ENCODE peak calls at places on chromosomes 5 and 9, in ten cellular contexts. One of them, this sample, is unnamed.

GRCh38 chr5:133962131-133962530 is 6.3 kb downstream of the C5orf15 start:
- DNase-seq in neural progenitor cell: no peak
- DNase-seq in neuronal stem cell: no peak
- DNase-seq in A549: no peak
- DNase-seq in fibroblast of lung: peak; percentile 48
- DNase-seq in H9: no peak
- DNase-seq in SK-N-SH: no peak
- DNase-seq in IMR-90: no peak
- DNase-seq in MM.1S: no peak
- DNase-seq in Karpas-422: no peak
- DNase-seq in this sample: no peak

GRCh38 chr9:131593255-131593820 is 48.0 kb downstream of the PRRT1B start:
- DNase-seq in neural progenitor cell: no peak
- DNase-seq in neuronal stem cell: no peak
- DNase-seq in A549: no peak
- DNase-seq in fibroblast of lung: peak; percentile 41
- DNase-seq in H9: no peak
- DNase-seq in SK-N-SH: no peak
- DNase-seq in IMR-90: peak; percentile 15
- DNase-seq in MM.1S: no peak
- DNase-seq in Karpas-422: no peak
- DNase-seq in this sample: no peak

GRCh38 chr5:128965011-128965637 is at the start of gene SLC27A6:
- DNase-seq in neural progenitor cell: peak; percentile 74
- DNase-seq in neuronal stem cell: peak; percentile 48
- DNase-seq in A549: peak; percentile 13
- DNase-seq in fibroblast of lung: peak; percentile 6
- DNase-seq in H9: peak; percentile 69
- DNase-seq in SK-N-SH: peak; percentile 81
- DNase-seq in IMR-90: no peak
- DNase-seq in MM.1S: no peak
- DNase-seq in Karpas-422: no peak
- DNase-seq in this sample: no peak

GRCh38 chr9:85858351-85858750 is 82.6 kb upstream of the NAA35 start:
- DNase-seq in neural progenitor cell: no peak
- DNase-seq in neuronal stem cell: no peak
- DNase-seq in A549: no peak
- DNase-seq in fibroblast of lung: no peak
- DNase-seq in H9: no peak
- DNase-seq in SK-N-SH: no peak
- DNase-seq in IMR-90: no peak
- DNase-seq in MM.1S: no peak
- DNase-seq in Karpas-422: no peak
- DNase-seq in this sample: no peak

GRCh38 chr5:150778517-150779396 is at the start of gene SMIM3:
- DNase-seq in neural progenitor cell: peak; percentile 93
- DNase-seq in neuronal stem cell: peak; percentile 71
- DNase-seq in A549: peak; percentile 58
- DNase-seq in fibroblast of lung: peak; percentile 77
- DNase-seq in H9: peak; percentile 88
- DNase-seq in SK-N-SH: peak; percentile 86
- DNase-seq in IMR-90: peak; percentile 63
- DNase-seq in MM.1S: peak; percentile 58
- DNase-seq in Karpas-422: no peak
- DNase-seq in this sample: no peak

GRCh38 chr5:145072880-145073279 is 762.3 kb downstream of the PRELID2 start:
- DNase-seq in neural progenitor cell: peak; percentile 74
- DNase-seq in neuronal stem cell: peak; percentile 24
- DNase-seq in A549: no peak
- DNase-seq in fibroblast of lung: no peak
- DNase-seq in H9: no peak
- DNase-seq in SK-N-SH: no peak
- DNase-seq in IMR-90: no peak
- DNase-seq in MM.1S: no peak
- DNase-seq in Karpas-422: no peak
- DNase-seq in this sample: no peak

GRCh38 chr5:139755892-139756671 is 39.5 kb upstream of the PSD2 start:
- DNase-seq in neural progenitor cell: peak; percentile 88
- DNase-seq in neuronal stem cell: no peak
- DNase-seq in A549: no peak
- DNase-seq in fibroblast of lung: peak; percentile 12
- DNase-seq in H9: no peak
- DNase-seq in SK-N-SH: peak; percentile 70
- DNase-seq in IMR-90: no peak
- DNase-seq in MM.1S: no peak
- DNase-seq in Karpas-422: no peak
- DNase-seq in this sample: no peak

GRCh38 chr5:23084815-23085214 is 231.7 kb upstream of the CDH12 start:
- DNase-seq in neural progenitor cell: no peak
- DNase-seq in neuronal stem cell: no peak
- DNase-seq in A549: no peak
- DNase-seq in fibroblast of lung: no peak
- DNase-seq in H9: no peak
- DNase-seq in SK-N-SH: no peak
- DNase-seq in IMR-90: no peak
- DNase-seq in MM.1S: peak; percentile 78
- DNase-seq in Karpas-422: peak; percentile 52
- DNase-seq in this sample: no peak

GRCh38 chr5:74624501-74624900 is 16.0 kb downstream of the ENC1 start:
- DNase-seq in neural progenitor cell: no peak
- DNase-seq in neuronal stem cell: no peak
- DNase-seq in A549: no peak
- DNase-seq in fibroblast of lung: peak; percentile 78
- DNase-seq in H9: no peak
- DNase-seq in SK-N-SH: no peak
- DNase-seq in IMR-90: no peak
- DNase-seq in MM.1S: no peak
- DNase-seq in Karpas-422: no peak
- DNase-seq in this sample: no peak

GRCh38 chr5:57117601-57118000 is 56.3 kb upstream of the GPBP1 start:
- DNase-seq in neural progenitor cell: no peak
- DNase-seq in neuronal stem cell: no peak
- DNase-seq in A549: no peak
- DNase-seq in fibroblast of lung: peak; percentile 2
- DNase-seq in H9: no peak
- DNase-seq in SK-N-SH: no peak
- DNase-seq in IMR-90: no peak
- DNase-seq in MM.1S: peak; percentile 35
- DNase-seq in Karpas-422: no peak
- DNase-seq in this sample: no peak

GRCh38 chr5:9544502-9545300 is 1.2 kb downstream of the SEMA5A start:
- DNase-seq in neural progenitor cell: peak; percentile 93
- DNase-seq in neuronal stem cell: peak; percentile 84
- DNase-seq in A549: peak; percentile 31
- DNase-seq in fibroblast of lung: peak; percentile 75
- DNase-seq in H9: peak; percentile 92
- DNase-seq in SK-N-SH: peak; percentile 85
- DNase-seq in IMR-90: peak; percentile 80
- DNase-seq in MM.1S: peak; percentile 81
- DNase-seq in Karpas-422: no peak
- DNase-seq in this sample: no peak

GRCh38 chr9:17116400-17116837 is 18.4 kb upstream of the CNTLN start:
- DNase-seq in neural progenitor cell: peak; percentile 44
- DNase-seq in neuronal stem cell: peak; percentile 6
- DNase-seq in A549: peak; percentile 31
- DNase-seq in fibroblast of lung: peak; percentile 33
- DNase-seq in H9: no peak
- DNase-seq in SK-N-SH: peak; percentile 27
- DNase-seq in IMR-90: peak; percentile 54
- DNase-seq in MM.1S: peak; percentile 32
- DNase-seq in Karpas-422: peak; percentile 82
- DNase-seq in this sample: peak; percentile 24

GRCh38 chr5:124887223-124887622 is 140.8 kb upstream of the ZNF608 start:
- DNase-seq in neural progenitor cell: peak; percentile 18
- DNase-seq in neuronal stem cell: no peak
- DNase-seq in A549: no peak
- DNase-seq in fibroblast of lung: no peak
- DNase-seq in H9: no peak
- DNase-seq in SK-N-SH: no peak
- DNase-seq in IMR-90: no peak
- DNase-seq in MM.1S: no peak
- DNase-seq in Karpas-422: no peak
- DNase-seq in this sample: no peak

GRCh38 chr5:9241459-9241858 is 304.4 kb downstream of the SEMA5A start:
- DNase-seq in neural progenitor cell: no peak
- DNase-seq in neuronal stem cell: no peak
- DNase-seq in A549: no peak
- DNase-seq in fibroblast of lung: no peak
- DNase-seq in H9: no peak
- DNase-seq in SK-N-SH: no peak
- DNase-seq in IMR-90: no peak
- DNase-seq in MM.1S: no peak
- DNase-seq in Karpas-422: no peak
- DNase-seq in this sample: no peak

DNA sequence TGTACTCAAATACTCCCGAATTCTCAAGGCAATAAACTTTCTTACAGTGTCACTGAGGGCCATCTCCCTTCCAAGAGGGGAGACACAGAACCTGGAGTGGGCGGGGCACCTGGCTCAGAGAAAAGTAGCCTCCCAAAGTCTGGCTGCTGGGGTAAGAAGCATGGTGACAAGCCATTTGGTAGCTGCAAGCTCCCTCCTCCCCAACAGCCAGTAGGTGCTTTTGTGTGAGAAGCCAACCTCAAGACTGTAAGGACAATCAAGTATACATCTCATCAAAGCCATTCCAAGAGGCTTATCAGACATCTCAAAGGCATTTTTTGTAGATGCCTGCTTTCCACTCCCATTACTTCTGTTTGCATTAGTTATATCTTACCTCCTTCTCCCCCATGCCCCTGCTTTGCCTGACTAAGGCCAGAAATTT is 1.4 kb downstream of the DAB2 start:
- DNase-seq in neural progenitor cell: peak; percentile 41
- DNase-seq in neuronal stem cell: no peak
- DNase-seq in A549: no peak
- DNase-seq in fibroblast of lung: peak; percentile 56
- DNase-seq in H9: peak; percentile 34
- DNase-seq in SK-N-SH: no peak
- DNase-seq in IMR-90: no peak
- DNase-seq in MM.1S: no peak
- DNase-seq in Karpas-422: no peak
- DNase-seq in this sample: no peak
- H3K4me2 ChIP-seq in neural progenitor cell: peak overlapping the region; percentile 86
- H3K4me2 ChIP-seq in neuronal stem cell: peak overlapping the region; percentile 77
- H3K4me2 ChIP-seq in A549: peak overlapping the region; percentile 81
- H3K4me2 ChIP-seq in fibroblast of lung: peak overlapping the region; percentile 94
- H3K4me2 ChIP-seq in H9: no peak overlapping the region
- H3K4me2 ChIP-seq in SK-N-SH: peak overlapping the region; percentile 82
- H3K4me2 ChIP-seq in IMR-90: peak overlapping the region; percentile 100
- H3K4me2 ChIP-seq in MM.1S: no peak overlapping the region
- H3K4me2 ChIP-seq in Karpas-422: no peak overlapping the region
- H3K4me2 ChIP-seq in this sample: no peak overlapping the region

DNA sequence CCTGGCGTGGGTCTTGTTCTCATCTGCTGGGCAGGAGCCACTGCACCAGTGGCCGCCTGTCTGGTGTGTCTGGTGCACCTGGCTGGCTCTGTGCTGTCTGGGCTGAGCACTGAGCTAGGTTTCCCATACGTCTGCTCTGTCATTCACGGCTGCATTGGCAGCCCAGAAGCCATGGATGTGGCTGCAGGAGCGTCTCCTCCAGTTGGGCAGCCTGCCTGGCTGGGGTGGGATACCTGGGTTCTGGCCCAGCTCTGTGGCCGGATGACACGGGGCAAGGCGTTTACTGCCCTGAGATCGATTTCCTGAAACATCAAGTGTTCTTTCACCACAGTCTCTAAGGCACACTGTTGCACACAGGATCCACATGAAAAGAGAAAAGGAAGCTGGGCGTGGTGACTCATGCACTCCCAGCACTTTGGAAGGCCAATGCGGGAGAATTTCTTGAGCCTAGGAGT is 25.5 kb upstream of the SLC25A51 start:
- DNase-seq in neural progenitor cell: no peak
- DNase-seq in neuronal stem cell: no peak
- DNase-seq in A549: no peak
- DNase-seq in fibroblast of lung: peak; percentile 81
- DNase-seq in H9: no peak
- DNase-seq in SK-N-SH: no peak
- DNase-seq in IMR-90: peak; percentile 66
- DNase-seq in MM.1S: no peak
- DNase-seq in Karpas-422: no peak
- DNase-seq in this sample: no peak
- H3K4me2 ChIP-seq in neural progenitor cell: no peak overlapping the region
- H3K4me2 ChIP-seq in neuronal stem cell: no peak overlapping the region
- H3K4me2 ChIP-seq in A549: no peak overlapping the region
- H3K4me2 ChIP-seq in fibroblast of lung: no peak overlapping the region
- H3K4me2 ChIP-seq in H9: no peak overlapping the region
- H3K4me2 ChIP-seq in SK-N-SH: no peak overlapping the region
- H3K4me2 ChIP-seq in IMR-90: no peak overlapping the region
- H3K4me2 ChIP-seq in MM.1S: no peak overlapping the region
- H3K4me2 ChIP-seq in Karpas-422: no peak overlapping the region
- H3K4me2 ChIP-seq in this sample: no peak overlapping the region

DNA sequence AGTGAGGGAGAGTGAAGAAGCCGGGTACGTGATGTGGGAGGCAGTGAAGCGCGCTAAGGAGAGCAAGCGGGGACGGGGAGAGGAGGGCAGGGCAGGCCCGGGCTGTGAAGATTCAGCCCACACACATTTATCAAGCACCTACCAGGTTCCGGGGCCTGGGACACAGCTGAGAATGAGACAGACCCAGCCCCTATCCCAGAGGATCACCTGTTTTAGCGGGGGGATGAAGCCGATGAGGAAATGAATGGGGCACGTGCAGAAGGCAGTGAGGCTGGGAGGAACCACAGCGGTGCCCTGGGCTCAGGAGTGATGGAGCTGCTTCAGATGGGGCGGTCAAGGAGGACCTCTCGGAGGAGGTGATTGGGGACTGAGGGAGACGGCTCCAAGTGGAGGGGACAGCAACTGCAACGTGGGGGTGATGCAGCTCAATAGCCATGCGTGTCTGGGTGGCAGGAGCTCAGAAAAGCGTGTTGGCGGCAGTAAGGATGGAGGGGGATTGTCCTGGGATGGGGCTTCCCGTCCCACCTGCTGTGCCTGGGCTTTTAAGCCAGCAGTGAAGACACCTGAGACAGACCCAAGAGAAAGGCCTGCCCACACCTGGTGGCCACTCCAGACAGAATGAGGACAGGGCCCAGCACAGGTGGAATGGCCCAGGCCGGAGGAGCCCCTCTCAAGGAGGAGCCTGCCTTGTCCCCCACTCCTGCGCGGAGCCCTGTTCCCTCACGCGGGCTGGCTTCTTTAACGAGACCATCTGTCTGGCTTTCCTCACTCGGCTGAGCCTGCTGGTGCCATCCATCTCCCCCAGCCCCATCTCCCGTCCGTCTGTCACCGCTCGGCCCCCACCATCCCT is 77.4 kb upstream of the UNC5A start:
- DNase-seq in neural progenitor cell: no peak
- DNase-seq in neuronal stem cell: no peak
- DNase-seq in A549: no peak
- DNase-seq in fibroblast of lung: no peak
- DNase-seq in H9: peak; percentile 30
- DNase-seq in SK-N-SH: peak; percentile 33
- DNase-seq in IMR-90: no peak
- DNase-seq in MM.1S: no peak
- DNase-seq in Karpas-422: no peak
- DNase-seq in this sample: no peak
- H3K4me2 ChIP-seq in neural progenitor cell: no peak overlapping the region
- H3K4me2 ChIP-seq in neuronal stem cell: no peak overlapping the region
- H3K4me2 ChIP-seq in A549: no peak overlapping the region
- H3K4me2 ChIP-seq in fibroblast of lung: no peak overlapping the region
- H3K4me2 ChIP-seq in H9: no peak overlapping the region
- H3K4me2 ChIP-seq in SK-N-SH: no peak overlapping the region
- H3K4me2 ChIP-seq in IMR-90: no peak overlapping the region
- H3K4me2 ChIP-seq in MM.1S: no peak overlapping the region
- H3K4me2 ChIP-seq in Karpas-422: no peak overlapping the region
- H3K4me2 ChIP-seq in this sample: no peak overlapping the region

GRCh38 chr9:100637787-100638186 is 59.9 kb downstream of the CAVIN4 start:
- DNase-seq in neural progenitor cell: peak; percentile 74
- DNase-seq in neuronal stem cell: peak; percentile 15
- DNase-seq in A549: no peak
- DNase-seq in fibroblast of lung: no peak
- DNase-seq in H9: peak; percentile 93
- DNase-seq in SK-N-SH: no peak
- DNase-seq in IMR-90: no peak
- DNase-seq in MM.1S: no peak
- DNase-seq in Karpas-422: no peak
- DNase-seq in this sample: no peak
- H3K4me2 ChIP-seq in neural progenitor cell: no peak overlapping the region
- H3K4me2 ChIP-seq in neuronal stem cell: no peak overlapping the region
- H3K4me2 ChIP-seq in A549: no peak overlapping the region
- H3K4me2 ChIP-seq in fibroblast of lung: no peak overlapping the region
- H3K4me2 ChIP-seq in H9: peak overlapping the region; percentile 57
- H3K4me2 ChIP-seq in SK-N-SH: no peak overlapping the region
- H3K4me2 ChIP-seq in IMR-90: no peak overlapping the region
- H3K4me2 ChIP-seq in MM.1S: no peak overlapping the region
- H3K4me2 ChIP-seq in Karpas-422: no peak overlapping the region
- H3K4me2 ChIP-seq in this sample: no peak overlapping the region

This sample was measured in OCI-LY7.